ENCODE peak calls at places on chromosomes 6 and 20, in six cellular contexts. One of them, this sample, is unnamed. For H3K4me1 and H3K36me3, the result is how much of the 10 kb centered on the place peaks cover.

GRCh38 chr6:18028332-18028731 is 40.9 kb upstream of the KIF13A start:
- DNase-seq in HCT116: no peak
- DNase-seq in IMR-90: no peak
- DNase-seq in pancreas: no peak
- DNase-seq in cardiac muscle cell: no peak
- DNase-seq in endodermal cell: no peak
- DNase-seq in this sample: no peak

GRCh38 chr6:7016238-7016637 is 91.5 kb upstream of the RREB1 start:
- DNase-seq in IMR-90: no peak
- DNase-seq in HCT116: no peak
- DNase-seq in pancreas: no peak
- DNase-seq in endodermal cell: peak
- DNase-seq in cardiac muscle cell: no peak
- DNase-seq in this sample: no peak

GRCh38 chr6:41531591-41532582 is 14.3 kb upstream of the FOXP4 start:
- DNase-seq in endodermal cell: peak
- DNase-seq in IMR-90: peak
- DNase-seq in pancreas: no peak
- DNase-seq in HCT116: no peak
- DNase-seq in cardiac muscle cell: peak
- DNase-seq in this sample: peak

GRCh38 chr6:26309731-26310142 is 55.3 kb upstream of the BTN3A2 start:
- DNase-seq in IMR-90: peak
- DNase-seq in endodermal cell: no peak
- DNase-seq in pancreas: no peak
- DNase-seq in cardiac muscle cell: no peak
- DNase-seq in HCT116: peak
- DNase-seq in this sample: peak

GRCh38 chr20:18058661-18059467 is 1.1 kb upstream of the OVOL2 start:
- DNase-seq in pancreas: peak
- DNase-seq in HCT116: peak
- DNase-seq in endodermal cell: peak
- DNase-seq in IMR-90: no peak
- DNase-seq in cardiac muscle cell: no peak
- DNase-seq in this sample: peak

GRCh38 chr6:28898710-28898965 is 25.1 kb downstream of the TRIM27 start:
- DNase-seq in HCT116: no peak
- DNase-seq in endodermal cell: no peak
- DNase-seq in cardiac muscle cell: no peak
- DNase-seq in IMR-90: no peak
- DNase-seq in pancreas: no peak
- DNase-seq in this sample: peak

GRCh38 chr6:151299009-151299408 is 59.2 kb downstream of the AKAP12 start:
- DNase-seq in IMR-90: no peak
- DNase-seq in pancreas: no peak
- DNase-seq in cardiac muscle cell: no peak
- DNase-seq in HCT116: no peak
- DNase-seq in endodermal cell: no peak
- DNase-seq in this sample: no peak

GRCh38 chr20:21901470-21902275 is 196.2 kb downstream of the PAX1 start:
- DNase-seq in endodermal cell: no peak
- DNase-seq in pancreas: peak
- DNase-seq in HCT116: no peak
- DNase-seq in IMR-90: no peak
- DNase-seq in cardiac muscle cell: no peak
- DNase-seq in this sample: peak

GRCh38 chr20:44734938-44735337 is 10.7 kb upstream of the KCNK15 start:
- DNase-seq in cardiac muscle cell: peak
- DNase-seq in pancreas: no peak
- DNase-seq in IMR-90: peak
- DNase-seq in HCT116: no peak
- DNase-seq in endodermal cell: peak
- DNase-seq in this sample: peak

GRCh38 chr6:128463942-128464341 is 56.5 kb downstream of the PTPRK start:
- DNase-seq in endodermal cell: no peak
- DNase-seq in HCT116: no peak
- DNase-seq in pancreas: no peak
- DNase-seq in cardiac muscle cell: peak
- DNase-seq in IMR-90: peak
- DNase-seq in this sample: peak

GRCh38 chr6:98156580-98156979 is 677.8 kb upstream of the POU3F2 start:
- DNase-seq in pancreas: no peak
- DNase-seq in HCT116: no peak
- DNase-seq in cardiac muscle cell: no peak
- DNase-seq in IMR-90: no peak
- DNase-seq in endodermal cell: peak
- DNase-seq in this sample: no peak

GRCh38 chr6:11920566-11920965 is 91.5 kb upstream of the HIVEP1 start:
- DNase-seq in cardiac muscle cell: no peak
- DNase-seq in pancreas: no peak
- DNase-seq in IMR-90: no peak
- DNase-seq in endodermal cell: no peak
- DNase-seq in HCT116: no peak
- DNase-seq in this sample: no peak
- H3K4me1 ChIP-seq in cardiac muscle cell: under half
- H3K4me1 ChIP-seq in pancreas: under half
- H3K4me1 ChIP-seq in IMR-90: under half
- H3K4me1 ChIP-seq in endodermal cell: under half
- H3K4me1 ChIP-seq in HCT116: under half
- H3K4me1 ChIP-seq in this sample: under half

GRCh38 chr20:53569606-53570307 is 23.9 kb downstream of the ZNF217 start:
- DNase-seq in HCT116: no peak
- DNase-seq in endodermal cell: no peak
- DNase-seq in IMR-90: no peak
- DNase-seq in pancreas: no peak
- DNase-seq in cardiac muscle cell: no peak
- DNase-seq in this sample: no peak

GRCh38 chr20:53568351-53568750 is 25.3 kb downstream of the ZNF217 start:
- DNase-seq in IMR-90: no peak
- DNase-seq in HCT116: no peak
- DNase-seq in endodermal cell: no peak
- DNase-seq in pancreas: no peak
- DNase-seq in cardiac muscle cell: no peak
- DNase-seq in this sample: no peak

GRCh38 chr20:53569005-53569404 is 24.6 kb downstream of the ZNF217 start:
- DNase-seq in pancreas: no peak
- DNase-seq in cardiac muscle cell: no peak
- DNase-seq in IMR-90: no peak
- DNase-seq in endodermal cell: no peak
- DNase-seq in HCT116: no peak
- DNase-seq in this sample: no peak

GRCh38 chr20:53565254-53565653 is 28.4 kb downstream of the ZNF217 start:
- DNase-seq in HCT116: no peak
- DNase-seq in IMR-90: no peak
- DNase-seq in pancreas: no peak
- DNase-seq in endodermal cell: no peak
- DNase-seq in cardiac muscle cell: no peak
- DNase-seq in this sample: no peak

DNA sequence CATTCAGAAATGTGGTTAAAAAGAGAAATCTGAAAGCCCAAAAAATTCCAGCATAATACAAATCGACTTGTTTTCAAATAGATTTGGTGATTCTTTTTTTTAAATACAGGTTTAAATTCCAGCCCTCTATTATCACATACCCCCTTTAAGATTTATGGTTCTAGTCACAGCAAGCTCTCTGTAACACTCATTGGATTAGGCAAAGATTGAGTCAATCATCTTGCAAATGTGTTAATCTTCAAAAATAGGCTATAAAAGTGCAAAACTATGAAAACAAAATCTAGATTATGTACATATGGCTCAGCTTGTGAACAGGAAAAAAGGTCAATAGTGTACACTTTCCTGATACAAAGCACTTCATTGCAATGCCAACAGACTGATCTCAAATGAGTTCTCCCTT is 26.3 kb downstream of the ZNF217 start:
- DNase-seq in HCT116: no peak
- DNase-seq in IMR-90: no peak
- DNase-seq in pancreas: no peak
- DNase-seq in endodermal cell: no peak
- DNase-seq in cardiac muscle cell: no peak
- DNase-seq in this sample: no peak
- H3K36me3 ChIP-seq in HCT116: under half
- H3K36me3 ChIP-seq in IMR-90: under half
- H3K36me3 ChIP-seq in pancreas: under half
- H3K36me3 ChIP-seq in endodermal cell: half or more
- H3K36me3 ChIP-seq in cardiac muscle cell: under half
- H3K36me3 ChIP-seq in this sample: half or more

GRCh38 chr20:50223321-50223995 is 32.8 kb downstream of the CEBPB start:
- DNase-seq in endodermal cell: peak
- DNase-seq in pancreas: peak
- DNase-seq in IMR-90: no peak
- DNase-seq in HCT116: no peak
- DNase-seq in cardiac muscle cell: no peak
- DNase-seq in this sample: no peak
- H3K27ac ChIP-seq in endodermal cell: no peak
- H3K27ac ChIP-seq in pancreas: no peak
- H3K27ac ChIP-seq in IMR-90: peak
- H3K27ac ChIP-seq in HCT116: no peak
- H3K27ac ChIP-seq in cardiac muscle cell: no peak
- H3K27ac ChIP-seq in this sample: no peak

GRCh38 chr6:125942677-125943527 is 13.7 kb upstream of the HINT3 start:
- DNase-seq in IMR-90: peak
- DNase-seq in HCT116: no peak
- DNase-seq in endodermal cell: no peak
- DNase-seq in pancreas: peak
- DNase-seq in cardiac muscle cell: peak
- DNase-seq in this sample: peak
- H3K4me1 ChIP-seq in IMR-90: under half
- H3K4me1 ChIP-seq in HCT116: under half
- H3K4me1 ChIP-seq in endodermal cell: under half
- H3K4me1 ChIP-seq in pancreas: under half
- H3K4me1 ChIP-seq in cardiac muscle cell: under half
- H3K4me1 ChIP-seq in this sample: half or more

GRCh38 chr20:63565021-63565698 is 8.9 kb downstream of the HELZ2 start:
- DNase-seq in IMR-90: no peak
- DNase-seq in endodermal cell: no peak
- DNase-seq in HCT116: no peak
- DNase-seq in cardiac muscle cell: no peak
- DNase-seq in pancreas: no peak
- DNase-seq in this sample: no peak
- H3K36me3 ChIP-seq in IMR-90: half or more
- H3K36me3 ChIP-seq in endodermal cell: under half
- H3K36me3 ChIP-seq in HCT116: under half
- H3K36me3 ChIP-seq in cardiac muscle cell: under half
- H3K36me3 ChIP-seq in pancreas: under half
- H3K36me3 ChIP-seq in this sample: under half

GRCh38 chr6:157552171-157552747 is 171.3 kb downstream of the ZDHHC14 start:
- DNase-seq in IMR-90: no peak
- DNase-seq in pancreas: no peak
- DNase-seq in cardiac muscle cell: no peak
- DNase-seq in endodermal cell: peak
- DNase-seq in HCT116: no peak
- DNase-seq in this sample: peak
- H3K27ac ChIP-seq in IMR-90: no peak
- H3K27ac ChIP-seq in pancreas: no peak
- H3K27ac ChIP-seq in cardiac muscle cell: no peak
- H3K27ac ChIP-seq in endodermal cell: peak
- H3K27ac ChIP-seq in HCT116: no peak
- H3K27ac ChIP-seq in this sample: peak

GRCh38 chr20:10668677-10669368 is 5.0 kb downstream of the JAG1 start:
- DNase-seq in IMR-90: no peak
- DNase-seq in cardiac muscle cell: no peak
- DNase-seq in HCT116: no peak
- DNase-seq in endodermal cell: no peak
- DNase-seq in pancreas: no peak
- DNase-seq in this sample: no peak
- H3K4me1 ChIP-seq in IMR-90: under half
- H3K4me1 ChIP-seq in cardiac muscle cell: under half
- H3K4me1 ChIP-seq in HCT116: under half
- H3K4me1 ChIP-seq in endodermal cell: under half
- H3K4me1 ChIP-seq in pancreas: under half
- H3K4me1 ChIP-seq in this sample: under half

This sample was measured in PC-3.